ENCODE peak calls at places on chromosomes 4 and X, in six cellular contexts. S is B cell; U is iPS-NIHi11; D is effector memory CD8-positive, alpha-beta T cell; O is H4; B is stimulated activated CD8-positive, alpha-beta memory T cell treated with anti-CD3 and anti-CD28 coated beads, Interleukin-15, amount 100 ng/mL, for 24 hours. V is an unnamed sample.

GRCh38 chr4:84497220-84497834 is 1.8 kb downstream of the NKX6-1 start:
- DNase-seq in S (no peak), U (no peak), D (no peak), O (no peak), B (no peak), V (no peak)

GRCh38 chrX:41912922-41913321 is 10.4 kb downstream of the CASK start:
- DNase-seq in S (no peak), U (no peak), D (no peak), O (no peak), B (no peak), V (no peak)

GRCh38 chrX:2576793-2577192 is 76.0 kb upstream of the DHRSX start:
- DNase-seq in S (no peak), U (no peak), D (no peak), O (no peak), B (no peak), V (no peak)

GRCh38 chr4:154314248-154314647 is 177.4 kb downstream of the DCHS2 start:
- DNase-seq in S (no peak), U (no peak), D (no peak), O (peak), B (no peak), V (no peak)

GRCh38 chr4:108118505-108118904 is 50.2 kb downstream of the LEF1 start:
- DNase-seq in S (no peak), U (no peak), D (no peak), O (peak), B (no peak), V (peak)

GRCh38 chr4:115325836-115326235 is 212.4 kb upstream of the NDST4 start:
- DNase-seq in S (no peak), U (no peak), D (no peak), O (no peak), B (no peak), V (no peak)

GRCh38 chr4:94507708-94508107 is 56.0 kb downstream of the PDLIM5 start:
- DNase-seq in S (no peak), U (no peak), D (no peak), O (peak), B (no peak), V (no peak)

GRCh38 chr4:80125252-80126177 is 52.5 kb upstream of the ANTXR2 start:
- DNase-seq in S (peak), U (no peak), D (peak), O (peak), B (no peak), V (no peak)

GRCh38 chrX:132023117-132023895 is at the start of gene STK26:
- DNase-seq in S (peak), U (peak), D (peak), O (peak), B (peak), V (peak)

GRCh38 chrX:130171446-130172126 is at the start of gene RAB33A:
- DNase-seq in S (peak), U (peak), D (peak), O (no peak), B (no peak), V (peak)

GRCh38 chrX:102832661-102833060 is 104.4 kb upstream of the RAB40AL start:
- DNase-seq in S (no peak), U (peak), D (no peak), O (peak), B (no peak), V (no peak)